ENCODE peak calls at places on chromosomes 2 and 18, in nine cellular contexts. Y is K562, I is SK-N-SH, J is HL-60, L is HCT116, T is stomach, X is Panc1, E is prostate gland, S is endothelial cell of umbilical vein. U is an unnamed sample.

GRCh38 chr2:179123272-179123662 is 73.3 kb upstream of the CCDC141 start:
- DNase-seq in Y (no peak), I (no peak), J (no peak), L (no peak), T (no peak), X (no peak), E (no peak), S (no peak), U (no peak)

GRCh38 chr2:11592671-11593574 is 59.1 kb downstream of the GREB1 start:
- DNase-seq in Y (no peak), I (no peak), J (no peak), L (no peak), T (no peak), X (no peak), E (no peak), S (no peak), U (no peak)

GRCh38 chr2:59594671-59595222 is 958.7 kb downstream of the BCL11A start:
- DNase-seq in Y (no peak), I (no peak), J (no peak), L (no peak), T (no peak), X (no peak), E (no peak), S (no peak), U (no peak)

GRCh38 chr2:47904903-47905453 is 1.3 kb downstream of the FBXO11 start:
- DNase-seq in Y (peak), I (peak), J (no peak), L (no peak), T (peak), X (no peak), E (peak), S (peak), U (no peak)

GRCh38 chr2:66430906-66431619 is 3.9 kb upstream of the MEIS1 start:
- DNase-seq in Y (no peak), I (no peak), J (no peak), L (no peak), T (no peak), X (no peak), E (no peak), S (no peak), U (no peak)

GRCh38 chr18:62957885-62958472 is 242.6 kb downstream of the PHLPP1 start:
- DNase-seq in Y (no peak), I (no peak), J (no peak), L (peak), T (peak), X (no peak), E (no peak), S (peak), U (no peak)

GRCh38 chr2:187169864-187170263 is 278.2 kb downstream of the CALCRL start:
- DNase-seq in Y (no peak), I (no peak), J (no peak), L (no peak), T (no peak), X (no peak), E (no peak), S (no peak), U (no peak)

GRCh38 chr2:128362889-128363228 is 44.2 kb upstream of the HS6ST1 start:
- DNase-seq in Y (no peak), I (no peak), J (no peak), L (no peak), T (no peak), X (no peak), E (peak), S (no peak), U (peak)

GRCh38 chr18:8754995-8755955 is 49.9 kb downstream of the MTCL1 start:
- DNase-seq in Y (no peak), I (no peak), J (no peak), L (no peak), T (no peak), X (no peak), E (no peak), S (no peak), U (no peak)

GRCh38 chr2:240240781-240241180 is 100.3 kb upstream of the OTOS start:
- DNase-seq in Y (no peak), I (no peak), J (no peak), L (no peak), T (no peak), X (no peak), E (no peak), S (no peak), U (no peak)

GRCh38 chr2:226578373-226578772 is 221.2 kb downstream of the IRS1 start:
- DNase-seq in Y (no peak), I (no peak), J (no peak), L (no peak), T (no peak), X (no peak), E (no peak), S (no peak), U (no peak)

GRCh38 chr18:9796933-9797549 is 88.7 kb upstream of the TXNDC2 start:
- DNase-seq in Y (no peak), I (peak), J (no peak), L (no peak), T (no peak), X (no peak), E (no peak), S (no peak), U (no peak)

GRCh38 chr2:44389895-44390294 is 28.1 kb downstream of the CAMKMT start:
- DNase-seq in Y (no peak), I (no peak), J (no peak), L (no peak), T (no peak), X (no peak), E (no peak), S (peak), U (no peak)

GRCh38 chr2:183164111-183165015 is 40.1 kb downstream of the NUP35 start:
- DNase-seq in Y (no peak), I (no peak), J (no peak), L (no peak), T (no peak), X (no peak), E (no peak), S (no peak), U (no peak)

GRCh38 chr2:134957477-134957876 is 38.9 kb downstream of the CCNT2 start:
- DNase-seq in Y (no peak), I (no peak), J (no peak), L (no peak), T (no peak), X (no peak), E (no peak), S (no peak), U (no peak)

GRCh38 chr18:11283531-11284071 is 134.2 kb upstream of the PIEZO2 start:
- DNase-seq in Y (no peak), I (no peak), J (no peak), L (no peak), T (no peak), X (no peak), E (no peak), S (no peak), U (no peak)

GRCh38 chr2:193966590-193966989 is 1690.4 kb upstream of the SLC39A10 start:
- DNase-seq in Y (no peak), I (no peak), J (no peak), L (peak), T (no peak), X (no peak), E (no peak), S (peak), U (no peak)

GRCh38 chr2:86633094-86633740 is 9.6 kb upstream of the RNF103 start:
- DNase-seq in Y (no peak), I (peak), J (no peak), L (no peak), T (peak), X (no peak), E (peak), S (no peak), U (no peak)

GRCh38 chr2:172196768-172197322 is 94.1 kb upstream of the DLX2 start:
- DNase-seq in Y (no peak), I (no peak), J (peak), L (no peak), T (peak), X (no peak), E (peak), S (no peak), U (peak)

DNA sequence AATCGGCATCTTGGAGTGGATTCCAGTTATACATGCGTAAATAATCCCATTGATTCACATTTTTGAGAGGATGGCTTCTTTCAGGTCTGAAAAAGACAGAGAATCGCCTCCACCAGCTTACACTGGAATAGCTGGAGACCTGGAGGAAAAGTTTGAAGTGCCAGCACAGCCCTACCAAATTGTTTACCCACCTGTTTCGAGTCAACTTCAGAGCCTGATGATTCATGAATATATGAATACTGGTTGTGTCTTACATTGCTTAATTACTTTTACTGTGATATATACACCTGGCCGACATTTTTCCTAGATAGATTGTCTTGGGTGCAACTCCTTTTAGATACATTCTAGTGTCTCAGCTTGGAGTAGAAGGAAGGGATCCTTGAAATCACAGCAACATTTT is 335 bp upstream of the NCKAP5 start:
- DNase-seq in Y (no peak), I (no peak), J (no peak), L (no peak), T (no peak), X (no peak), E (no peak), S (no peak), U (no peak)
- H3K4me3 ChIP-seq in Y (no peak), I (no peak), J (no peak), L (no peak), T (peak), X (peak), E (peak), S (no peak), U (peak)

DNA sequence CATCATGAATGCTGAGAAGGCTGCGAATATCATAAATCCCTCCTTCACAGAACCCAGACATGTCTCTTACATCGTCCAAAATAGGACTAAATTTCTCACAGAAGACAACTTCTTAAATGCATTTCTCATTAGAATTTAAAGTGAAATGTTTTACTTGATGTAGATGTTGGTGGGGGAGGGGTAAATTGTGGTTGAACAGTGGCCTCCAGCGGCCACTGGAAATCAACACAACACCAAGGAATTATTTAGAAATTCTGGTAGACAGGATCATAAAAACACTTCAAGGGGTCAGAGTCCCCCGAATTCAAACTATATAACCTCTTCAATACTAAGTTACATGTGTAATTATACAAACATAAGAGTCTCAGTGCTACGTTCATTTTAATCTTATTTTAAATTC is 135.9 kb downstream of the ABCA12 start:
- DNase-seq in Y (peak), I (peak), J (no peak), L (peak), T (no peak), X (peak), E (no peak), S (peak), U (no peak)
- TF ChIP-seq POLR2AphosphoS5 in Y (no peak), I (no peak), J (no peak), L (no peak), T (no peak), X (no peak), E (no peak), S (no peak), U (no peak)

GRCh38 chr2:237673130-237673921 is 45.9 kb downstream of the LRRFIP1 start:
- DNase-seq in Y (peak), I (peak), J (no peak), L (peak), T (peak), X (no peak), E (peak), S (peak), U (peak)
- H3K4me3 ChIP-seq in Y (no peak), I (no peak), J (peak), L (peak), T (peak), X (peak), E (peak), S (peak), U (peak)

GRCh38 chr2:157839162-157839801 is 36.8 kb downstream of the ACVR1 start:
- DNase-seq in Y (peak), I (peak), J (no peak), L (no peak), T (no peak), X (no peak), E (no peak), S (peak), U (no peak)
- TF ChIP-seq POLR2AphosphoS5 in Y (no peak), I (no peak), J (no peak), L (no peak), T (no peak), X (no peak), E (no peak), S (no peak), U (no peak)

DNA sequence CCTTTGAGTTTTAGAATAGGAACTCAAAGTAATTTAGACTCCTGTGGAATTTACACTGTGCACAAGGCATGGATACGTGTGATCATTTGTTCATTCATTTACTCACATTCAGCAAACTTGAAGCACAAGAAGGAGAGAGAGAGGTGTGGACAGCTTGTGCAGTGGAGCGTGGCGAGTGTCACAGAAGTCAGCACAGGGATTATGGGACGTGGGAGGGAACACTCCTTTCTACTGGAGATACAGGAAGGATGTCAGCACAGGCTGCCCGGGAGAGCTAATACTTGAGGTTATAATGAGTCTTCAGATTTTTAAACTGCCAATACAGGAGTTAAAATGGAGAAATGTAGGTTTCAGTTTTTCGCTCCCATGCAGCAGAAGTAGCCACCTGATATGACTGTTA is 7.0 kb downstream of the FAM228A start:
- DNase-seq in Y (peak), I (no peak), J (no peak), L (no peak), T (no peak), X (no peak), E (no peak), S (no peak), U (no peak)
- H3K4me3 ChIP-seq in Y (no peak), I (no peak), J (no peak), L (no peak), T (no peak), X (no peak), E (no peak), S (no peak), U (no peak)

GRCh38 chr2:234979204-234980167 is 27.7 kb downstream of the SH3BP4 start:
- DNase-seq in Y (no peak), I (no peak), J (no peak), L (no peak), T (no peak), X (no peak), E (no peak), S (peak), U (no peak)

GRCh38 chr2:234983011-234983726 is 31.4 kb downstream of the SH3BP4 start:
- DNase-seq in Y (no peak), I (no peak), J (no peak), L (no peak), T (no peak), X (no peak), E (no peak), S (no peak), U (no peak)

GRCh38 chr2:234982096-234982834 is 30.4 kb downstream of the SH3BP4 start:
- DNase-seq in Y (no peak), I (no peak), J (no peak), L (no peak), T (no peak), X (no peak), E (no peak), S (no peak), U (no peak)

GRCh38 chr2:234980476-234981187 is 28.8 kb downstream of the SH3BP4 start:
- DNase-seq in Y (no peak), I (no peak), J (no peak), L (no peak), T (peak), X (no peak), E (peak), S (peak), U (no peak)

DNA sequence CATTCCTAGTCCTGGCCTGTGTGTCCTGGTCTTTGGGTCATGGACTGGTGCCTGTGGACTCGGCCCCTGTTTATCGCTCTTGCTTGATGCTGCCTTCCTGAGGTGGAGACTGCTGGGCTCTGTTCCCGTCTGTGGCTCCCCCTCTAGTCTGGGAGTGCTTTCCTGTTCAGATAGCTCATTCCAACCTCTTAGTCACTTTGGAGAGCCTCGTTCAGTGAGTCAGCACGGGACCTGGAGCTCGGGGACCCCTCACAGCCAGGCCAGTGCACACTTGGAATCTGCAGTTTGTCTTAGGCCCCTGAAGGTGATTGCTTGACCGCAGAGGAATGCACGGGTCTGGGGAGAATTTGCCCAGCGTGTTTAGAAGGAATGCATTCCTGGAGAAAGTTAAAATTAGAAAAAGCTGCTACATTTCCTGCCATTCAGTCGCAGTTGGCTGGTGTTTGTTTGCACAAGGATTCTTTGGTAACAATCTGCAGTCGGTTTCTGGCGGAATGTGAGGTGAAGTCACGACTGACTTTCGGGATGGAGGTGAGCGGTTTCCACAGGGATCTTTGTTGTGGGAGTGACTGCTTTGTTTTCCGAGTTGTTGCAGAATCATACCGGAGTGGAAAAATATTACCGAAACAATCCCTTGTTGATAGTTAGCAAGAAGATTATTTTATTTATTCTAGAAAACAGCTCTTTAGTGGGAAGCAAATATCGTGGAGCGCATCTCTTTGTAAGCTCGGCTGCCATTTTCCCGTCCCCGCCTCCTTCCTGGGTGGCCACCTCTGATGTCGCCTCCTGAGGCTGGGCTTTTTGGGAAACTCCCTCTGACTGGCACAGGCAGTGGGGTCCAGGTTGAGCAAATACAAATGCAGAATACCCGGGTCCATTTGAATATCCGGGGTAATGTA is 29.6 kb downstream of the SH3BP4 start:
- DNase-seq in Y (no peak), I (peak), J (no peak), L (peak), T (peak), X (peak), E (no peak), S (peak), U (peak)
- TF ChIP-seq POLR2AphosphoS5 in Y (no peak), I (peak), J (no peak), L (peak), T (no peak), X (peak), E (peak), S (peak), U (peak)

GRCh38 chr2:36780231-36780808 is 83.8 kb downstream of the VIT start:
- DNase-seq in Y (peak), I (peak), J (peak), L (peak), T (no peak), X (peak), E (peak), S (peak), U (no peak)
- H3K4me3 ChIP-seq in Y (no peak), I (peak), J (no peak), L (no peak), T (no peak), X (peak), E (no peak), S (no peak), U (peak)

U was measured in breast epithelium.